ENCODE peak calls at places on chromosomes 16 and 17, in six cellular contexts. L, F, S, M, B and J are unnamed samples.
A peak's percentile ranks its signal among the peaks of the same experiment; 100 is the strongest.

GRCh38 chr17:75864448-75864871 is 9.3 kb upstream of the WBP2 start:
- DNase-seq in L (peak; percentile 86), F (peak; percentile 82), S (no peak), M (no peak), B (no peak), J (peak; percentile 80)

GRCh38 chr16:2752850-2753522 is 548 bp downstream of the SRRM2 start:
- DNase-seq in L (peak; percentile 82), F (peak; percentile 90), S (peak; percentile 87), M (peak; percentile 67), B (no peak), J (peak; percentile 90)

GRCh38 chr16:477287-477686 is 50.2 kb upstream of the CAPN15 start:
- DNase-seq in L (no peak), F (peak; percentile 49), S (no peak), M (no peak), B (no peak), J (no peak)

GRCh38 chr17:1999557-2000251 is 25.4 kb downstream of the RTN4RL1 start:
- DNase-seq in L (peak; percentile 22), F (peak; percentile 63), S (peak; percentile 66), M (peak; percentile 19), B (no peak), J (no peak)

GRCh38 chr17:77317091-77317519 is 176.3 kb downstream of the SEC14L1 start:
- DNase-seq in L (no peak), F (no peak), S (no peak), M (no peak), B (no peak), J (no peak)

GRCh38 chr17:7410634-7411426 is 3.2 kb downstream of the NLGN2 start:
- DNase-seq in L (no peak), F (no peak), S (no peak), M (no peak), B (no peak), J (no peak)

GRCh38 chr16:56961851-56962281 is at the start of gene CETP:
- DNase-seq in L (no peak), F (no peak), S (no peak), M (no peak), B (no peak), J (no peak)

GRCh38 chr16:12771341-12771798 is 32.3 kb downstream of the CPPED1 start:
- DNase-seq in L (peak; percentile 28), F (no peak), S (no peak), M (no peak), B (no peak), J (no peak)